ENCODE peak calls at places on chromosomes 3 and 15, in four cellular contexts. One of them, this sample, is unnamed.

GRCh38 chr15:70156781-70157261 is 59.1 kb upstream of the TLE3 start:
- DNase-seq in stimulated activated CD8-positive, alpha-beta memory T cell treated with anti-CD3 and anti-CD28 coated beads, Interleukin-4, amount 100 ng/mL, for 24 hours: no peak
- DNase-seq in activated T-helper 1 cell treated with Interleukin-2 at 50 U/mL for 16 hours: no peak
- DNase-seq in stimulated activated CD4-positive, alpha-beta T cell treated with anti-CD3 and anti-CD28 coated beads, Interleukin-2, amount 100 ng/mL, for 4 hours: no peak
- DNase-seq in this sample: no peak

GRCh38 chr3:58531555-58531954 is 5.4 kb downstream of the ACOX2 start:
- DNase-seq in stimulated activated CD8-positive, alpha-beta memory T cell treated with anti-CD3 and anti-CD28 coated beads, Interleukin-4, amount 100 ng/mL, for 24 hours: no peak
- DNase-seq in activated T-helper 1 cell treated with Interleukin-2 at 50 U/mL for 16 hours: no peak
- DNase-seq in stimulated activated CD4-positive, alpha-beta T cell treated with anti-CD3 and anti-CD28 coated beads, Interleukin-2, amount 100 ng/mL, for 4 hours: no peak
- DNase-seq in this sample: no peak

GRCh38 chr3:46539443-46540005 is 26.6 kb downstream of the LRRC2 start:
- DNase-seq in stimulated activated CD8-positive, alpha-beta memory T cell treated with anti-CD3 and anti-CD28 coated beads, Interleukin-4, amount 100 ng/mL, for 24 hours: no peak
- DNase-seq in activated T-helper 1 cell treated with Interleukin-2 at 50 U/mL for 16 hours: no peak
- DNase-seq in stimulated activated CD4-positive, alpha-beta T cell treated with anti-CD3 and anti-CD28 coated beads, Interleukin-2, amount 100 ng/mL, for 4 hours: no peak
- DNase-seq in this sample: no peak

GRCh38 chr15:89531796-89532537 is 35.6 kb upstream of the RHCG start:
- DNase-seq in stimulated activated CD8-positive, alpha-beta memory T cell treated with anti-CD3 and anti-CD28 coated beads, Interleukin-4, amount 100 ng/mL, for 24 hours: no peak
- DNase-seq in activated T-helper 1 cell treated with Interleukin-2 at 50 U/mL for 16 hours: no peak
- DNase-seq in stimulated activated CD4-positive, alpha-beta T cell treated with anti-CD3 and anti-CD28 coated beads, Interleukin-2, amount 100 ng/mL, for 4 hours: no peak
- DNase-seq in this sample: no peak

GRCh38 chr3:13077431-13078157 is 4.4 kb upstream of the IQSEC1 start:
- DNase-seq in stimulated activated CD8-positive, alpha-beta memory T cell treated with anti-CD3 and anti-CD28 coated beads, Interleukin-4, amount 100 ng/mL, for 24 hours: no peak
- DNase-seq in activated T-helper 1 cell treated with Interleukin-2 at 50 U/mL for 16 hours: no peak
- DNase-seq in stimulated activated CD4-positive, alpha-beta T cell treated with anti-CD3 and anti-CD28 coated beads, Interleukin-2, amount 100 ng/mL, for 4 hours: no peak
- DNase-seq in this sample: no peak

GRCh38 chr15:60673918-60674558 is 195.1 kb upstream of the ICE2 start:
- DNase-seq in stimulated activated CD8-positive, alpha-beta memory T cell treated with anti-CD3 and anti-CD28 coated beads, Interleukin-4, amount 100 ng/mL, for 24 hours: peak
- DNase-seq in activated T-helper 1 cell treated with Interleukin-2 at 50 U/mL for 16 hours: no peak
- DNase-seq in stimulated activated CD4-positive, alpha-beta T cell treated with anti-CD3 and anti-CD28 coated beads, Interleukin-2, amount 100 ng/mL, for 4 hours: peak
- DNase-seq in this sample: no peak

GRCh38 chr3:182603501-182603900 is 189.8 kb upstream of the ATP11B start:
- DNase-seq in stimulated activated CD8-positive, alpha-beta memory T cell treated with anti-CD3 and anti-CD28 coated beads, Interleukin-4, amount 100 ng/mL, for 24 hours: no peak
- DNase-seq in activated T-helper 1 cell treated with Interleukin-2 at 50 U/mL for 16 hours: no peak
- DNase-seq in stimulated activated CD4-positive, alpha-beta T cell treated with anti-CD3 and anti-CD28 coated beads, Interleukin-2, amount 100 ng/mL, for 4 hours: no peak
- DNase-seq in this sample: no peak

GRCh38 chr15:43293402-43293801 is 26.7 kb upstream of the TGM5 start:
- DNase-seq in stimulated activated CD8-positive, alpha-beta memory T cell treated with anti-CD3 and anti-CD28 coated beads, Interleukin-4, amount 100 ng/mL, for 24 hours: no peak
- DNase-seq in activated T-helper 1 cell treated with Interleukin-2 at 50 U/mL for 16 hours: no peak
- DNase-seq in stimulated activated CD4-positive, alpha-beta T cell treated with anti-CD3 and anti-CD28 coated beads, Interleukin-2, amount 100 ng/mL, for 4 hours: no peak
- DNase-seq in this sample: no peak

GRCh38 chr3:107117922-107118576 is 259.2 kb upstream of the CCDC54 start:
- DNase-seq in stimulated activated CD8-positive, alpha-beta memory T cell treated with anti-CD3 and anti-CD28 coated beads, Interleukin-4, amount 100 ng/mL, for 24 hours: no peak
- DNase-seq in activated T-helper 1 cell treated with Interleukin-2 at 50 U/mL for 16 hours: no peak
- DNase-seq in stimulated activated CD4-positive, alpha-beta T cell treated with anti-CD3 and anti-CD28 coated beads, Interleukin-2, amount 100 ng/mL, for 4 hours: no peak
- DNase-seq in this sample: no peak

GRCh38 chr3:131026321-131027151 is at the start of the genes ASTE1 and NEK11:
- DNase-seq in stimulated activated CD8-positive, alpha-beta memory T cell treated with anti-CD3 and anti-CD28 coated beads, Interleukin-4, amount 100 ng/mL, for 24 hours: peak
- DNase-seq in activated T-helper 1 cell treated with Interleukin-2 at 50 U/mL for 16 hours: peak
- DNase-seq in stimulated activated CD4-positive, alpha-beta T cell treated with anti-CD3 and anti-CD28 coated beads, Interleukin-2, amount 100 ng/mL, for 4 hours: peak
- DNase-seq in this sample: peak

GRCh38 chr3:27721717-27722564 is at the start of gene EOMES:
- DNase-seq in stimulated activated CD8-positive, alpha-beta memory T cell treated with anti-CD3 and anti-CD28 coated beads, Interleukin-4, amount 100 ng/mL, for 24 hours: peak
- DNase-seq in activated T-helper 1 cell treated with Interleukin-2 at 50 U/mL for 16 hours: peak
- DNase-seq in stimulated activated CD4-positive, alpha-beta T cell treated with anti-CD3 and anti-CD28 coated beads, Interleukin-2, amount 100 ng/mL, for 4 hours: peak
- DNase-seq in this sample: no peak

GRCh38 chr15:28082891-28083688 is 16.0 kb downstream of the OCA2 start:
- DNase-seq in stimulated activated CD8-positive, alpha-beta memory T cell treated with anti-CD3 and anti-CD28 coated beads, Interleukin-4, amount 100 ng/mL, for 24 hours: no peak
- DNase-seq in activated T-helper 1 cell treated with Interleukin-2 at 50 U/mL for 16 hours: no peak
- DNase-seq in stimulated activated CD4-positive, alpha-beta T cell treated with anti-CD3 and anti-CD28 coated beads, Interleukin-2, amount 100 ng/mL, for 4 hours: no peak
- DNase-seq in this sample: no peak

GRCh38 chr3:138112362-138112761 is 3.0 kb downstream of the DZIP1L start:
- DNase-seq in stimulated activated CD8-positive, alpha-beta memory T cell treated with anti-CD3 and anti-CD28 coated beads, Interleukin-4, amount 100 ng/mL, for 24 hours: no peak
- DNase-seq in activated T-helper 1 cell treated with Interleukin-2 at 50 U/mL for 16 hours: no peak
- DNase-seq in stimulated activated CD4-positive, alpha-beta T cell treated with anti-CD3 and anti-CD28 coated beads, Interleukin-2, amount 100 ng/mL, for 4 hours: no peak
- DNase-seq in this sample: no peak

GRCh38 chr3:114860526-114860925 is 286.6 kb downstream of the ZBTB20 start:
- DNase-seq in stimulated activated CD8-positive, alpha-beta memory T cell treated with anti-CD3 and anti-CD28 coated beads, Interleukin-4, amount 100 ng/mL, for 24 hours: no peak
- DNase-seq in activated T-helper 1 cell treated with Interleukin-2 at 50 U/mL for 16 hours: no peak
- DNase-seq in stimulated activated CD4-positive, alpha-beta T cell treated with anti-CD3 and anti-CD28 coated beads, Interleukin-2, amount 100 ng/mL, for 4 hours: no peak
- DNase-seq in this sample: no peak

GRCh38 chr3:174308761-174309160 is 550.4 kb upstream of the NAALADL2 start:
- DNase-seq in stimulated activated CD8-positive, alpha-beta memory T cell treated with anti-CD3 and anti-CD28 coated beads, Interleukin-4, amount 100 ng/mL, for 24 hours: no peak
- DNase-seq in activated T-helper 1 cell treated with Interleukin-2 at 50 U/mL for 16 hours: no peak
- DNase-seq in stimulated activated CD4-positive, alpha-beta T cell treated with anti-CD3 and anti-CD28 coated beads, Interleukin-2, amount 100 ng/mL, for 4 hours: no peak
- DNase-seq in this sample: no peak

GRCh38 chr3:88031543-88032148 is 27.2 kb downstream of the CGGBP1 start:
- DNase-seq in stimulated activated CD8-positive, alpha-beta memory T cell treated with anti-CD3 and anti-CD28 coated beads, Interleukin-4, amount 100 ng/mL, for 24 hours: no peak
- DNase-seq in activated T-helper 1 cell treated with Interleukin-2 at 50 U/mL for 16 hours: no peak
- DNase-seq in stimulated activated CD4-positive, alpha-beta T cell treated with anti-CD3 and anti-CD28 coated beads, Interleukin-2, amount 100 ng/mL, for 4 hours: peak
- DNase-seq in this sample: no peak

GRCh38 chr3:53624467-53624866 is 130.1 kb downstream of the CACNA1D start:
- DNase-seq in stimulated activated CD8-positive, alpha-beta memory T cell treated with anti-CD3 and anti-CD28 coated beads, Interleukin-4, amount 100 ng/mL, for 24 hours: no peak
- DNase-seq in activated T-helper 1 cell treated with Interleukin-2 at 50 U/mL for 16 hours: no peak
- DNase-seq in stimulated activated CD4-positive, alpha-beta T cell treated with anti-CD3 and anti-CD28 coated beads, Interleukin-2, amount 100 ng/mL, for 4 hours: no peak
- DNase-seq in this sample: no peak

GRCh38 chr3:32934150-32934742 is 17.2 kb upstream of the CCR4 start:
- DNase-seq in stimulated activated CD8-positive, alpha-beta memory T cell treated with anti-CD3 and anti-CD28 coated beads, Interleukin-4, amount 100 ng/mL, for 24 hours: no peak
- DNase-seq in activated T-helper 1 cell treated with Interleukin-2 at 50 U/mL for 16 hours: no peak
- DNase-seq in stimulated activated CD4-positive, alpha-beta T cell treated with anti-CD3 and anti-CD28 coated beads, Interleukin-2, amount 100 ng/mL, for 4 hours: no peak
- DNase-seq in this sample: no peak

GRCh38 chr3:180433172-180433571 is 168.8 kb upstream of the TTC14 start:
- DNase-seq in stimulated activated CD8-positive, alpha-beta memory T cell treated with anti-CD3 and anti-CD28 coated beads, Interleukin-4, amount 100 ng/mL, for 24 hours: no peak
- DNase-seq in activated T-helper 1 cell treated with Interleukin-2 at 50 U/mL for 16 hours: no peak
- DNase-seq in stimulated activated CD4-positive, alpha-beta T cell treated with anti-CD3 and anti-CD28 coated beads, Interleukin-2, amount 100 ng/mL, for 4 hours: no peak
- DNase-seq in this sample: no peak

This sample was measured in CMK.